ENCODE peak calls at places on chromosomes 6 and 20, in four cellular contexts. Y is fibroblast of the aortic adventitia; Q is CD8-positive, alpha-beta T cell; B is GM06990. E is an unnamed sample.

GRCh38 chr6:161272600-161273355 is 1.1 kb downstream of the AGPAT4 start:
- DNase-seq in Y (peak; percentile 49), Q (no peak), B (no peak), E (peak; percentile 86)

GRCh38 chr6:37155394-37156312 is 14.3 kb upstream of the PIM1 start:
- DNase-seq in Y (no peak), Q (no peak), B (peak; percentile 86), E (no peak)

GRCh38 chr6:82298012-82298411 is 50.5 kb upstream of the IBTK start:
- DNase-seq in Y (no peak), Q (no peak), B (no peak), E (no peak)

GRCh38 chr6:162468326-162468725 is 259.2 kb downstream of the PRKN start:
- DNase-seq in Y (no peak), Q (no peak), B (no peak), E (no peak)

GRCh38 chr20:32365560-32365959 is 7.4 kb downstream of the ASXL1 start:
- DNase-seq in Y (no peak), Q (no peak), B (no peak), E (no peak)

GRCh38 chr6:39964094-39964493 is 29.8 kb upstream of the MOCS1 start:
- DNase-seq in Y (no peak), Q (no peak), B (no peak), E (peak; percentile 10)

GRCh38 chr6:37433657-37434271 is 743 bp downstream of the CMTR1 start:
- DNase-seq in Y (peak; percentile 26), Q (peak; percentile 31), B (no peak), E (peak; percentile 10)

GRCh38 chr6:12585497-12585958 is 131.0 kb upstream of the PHACTR1 start:
- DNase-seq in Y (peak; percentile 78), Q (no peak), B (no peak), E (no peak)

DNA sequence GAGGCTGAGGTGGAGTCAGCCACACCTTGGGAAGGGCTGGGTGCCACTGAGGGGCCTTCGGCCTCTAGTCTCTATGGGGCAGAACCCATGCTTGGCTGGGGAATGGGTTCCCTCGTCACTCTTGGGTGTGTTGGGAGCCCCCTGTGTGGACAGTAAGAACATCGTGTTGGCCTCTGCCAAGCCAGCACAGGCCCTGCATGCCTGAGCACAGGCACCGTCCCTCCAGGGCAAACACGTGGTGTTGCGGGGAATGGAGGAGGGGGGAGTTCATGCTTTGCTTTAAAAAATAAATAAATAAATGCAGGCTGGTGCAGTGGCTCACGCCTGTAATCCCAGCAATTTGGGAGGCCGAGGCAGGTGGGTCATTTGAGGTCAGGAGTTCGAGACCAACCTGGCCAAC is 63.0 kb downstream of the EZR start:
- DNase-seq in Y (no peak), Q (no peak), B (no peak), E (no peak)
- TF ChIP-seq CTCF in Y (no peak), Q (no peak), B (no peak), E (no peak)

DNA sequence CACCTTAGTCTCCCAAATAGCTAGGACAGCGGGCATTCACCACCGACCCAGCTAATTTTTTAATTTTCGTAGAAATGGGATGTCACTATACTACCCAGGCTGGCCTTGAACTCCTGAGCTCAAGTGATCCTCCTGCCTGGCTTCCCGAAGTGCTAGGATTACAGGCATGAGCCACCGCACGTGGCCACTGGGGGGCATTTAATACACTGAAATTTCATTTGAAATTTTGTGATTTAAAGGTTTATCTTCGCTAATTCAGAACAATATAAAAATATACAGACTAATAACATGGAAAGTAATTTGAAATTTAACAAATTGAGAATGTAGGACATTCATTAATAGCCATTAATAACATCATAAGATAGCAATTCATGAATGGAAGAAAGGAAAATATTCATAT is 20.5 kb upstream of the TBC1D32 start:
- DNase-seq in Y (no peak), Q (no peak), B (no peak), E (peak; percentile 26)
- TF ChIP-seq CTCF in Y (peak; percentile 51), Q (peak; percentile 34), B (peak; percentile 35), E (peak; percentile 52)

DNA sequence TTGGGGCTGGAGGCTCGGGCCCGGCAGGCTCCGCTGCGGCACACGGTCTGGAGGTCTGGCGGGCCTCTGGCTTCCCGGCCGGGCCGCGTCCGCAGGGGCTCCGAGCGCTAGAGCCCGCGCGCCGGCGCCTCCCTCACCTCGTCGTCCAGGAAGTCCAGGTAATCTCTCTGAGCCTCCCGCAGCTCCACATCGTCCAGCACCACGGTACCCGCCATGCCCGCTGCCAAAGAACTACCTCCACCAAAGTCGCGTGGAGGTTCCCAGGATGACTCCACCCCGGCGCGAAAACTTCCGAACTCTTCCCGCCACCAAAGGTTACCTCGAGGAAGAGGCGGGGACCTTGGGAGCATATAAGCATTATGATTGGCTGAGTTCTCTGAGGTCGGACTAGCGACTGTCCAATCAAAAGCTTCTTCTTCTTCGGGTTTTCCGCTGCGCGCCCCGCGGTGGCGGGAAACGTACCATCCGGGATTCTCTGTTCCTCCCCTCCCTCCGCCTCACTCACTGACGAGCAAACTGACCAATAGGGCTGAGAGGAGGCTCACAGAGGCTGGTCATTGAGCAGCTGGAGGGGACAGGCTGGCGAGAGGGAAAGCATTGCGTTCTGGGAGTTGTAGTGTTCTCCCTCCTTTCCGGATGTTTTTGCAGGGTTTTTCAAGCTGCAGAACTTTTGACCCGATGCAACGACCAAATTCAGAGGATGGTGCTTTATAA is at the start of gene MCM3:
- DNase-seq in Y (peak; percentile 99), Q (peak; percentile 96), B (peak; percentile 99), E (peak; percentile 100)
- TF ChIP-seq CTCF in Y (peak; percentile 28), Q (no peak), B (no peak), E (no peak)

GRCh38 chr20:21099653-21100589 is 6.2 kb downstream of the LINC00237 start:
- DNase-seq in Y (peak; percentile 17), Q (peak; percentile 38), B (peak; percentile 52), E (peak; percentile 68)

GRCh38 chr20:21102252-21102609 is 3.9 kb downstream of the LINC00237 start:
- DNase-seq in Y (no peak), Q (no peak), B (no peak), E (peak; percentile 59)

GRCh38 chr20:21100590-21101452 is 5.3 kb downstream of the LINC00237 start:
- DNase-seq in Y (peak; percentile 46), Q (no peak), B (peak; percentile 39), E (peak; percentile 91)

GRCh38 chr20:21102691-21103311 is 3.4 kb downstream of the LINC00237 start:
- DNase-seq in Y (no peak), Q (peak; percentile 51), B (peak; percentile 38), E (peak; percentile 81)

DNA sequence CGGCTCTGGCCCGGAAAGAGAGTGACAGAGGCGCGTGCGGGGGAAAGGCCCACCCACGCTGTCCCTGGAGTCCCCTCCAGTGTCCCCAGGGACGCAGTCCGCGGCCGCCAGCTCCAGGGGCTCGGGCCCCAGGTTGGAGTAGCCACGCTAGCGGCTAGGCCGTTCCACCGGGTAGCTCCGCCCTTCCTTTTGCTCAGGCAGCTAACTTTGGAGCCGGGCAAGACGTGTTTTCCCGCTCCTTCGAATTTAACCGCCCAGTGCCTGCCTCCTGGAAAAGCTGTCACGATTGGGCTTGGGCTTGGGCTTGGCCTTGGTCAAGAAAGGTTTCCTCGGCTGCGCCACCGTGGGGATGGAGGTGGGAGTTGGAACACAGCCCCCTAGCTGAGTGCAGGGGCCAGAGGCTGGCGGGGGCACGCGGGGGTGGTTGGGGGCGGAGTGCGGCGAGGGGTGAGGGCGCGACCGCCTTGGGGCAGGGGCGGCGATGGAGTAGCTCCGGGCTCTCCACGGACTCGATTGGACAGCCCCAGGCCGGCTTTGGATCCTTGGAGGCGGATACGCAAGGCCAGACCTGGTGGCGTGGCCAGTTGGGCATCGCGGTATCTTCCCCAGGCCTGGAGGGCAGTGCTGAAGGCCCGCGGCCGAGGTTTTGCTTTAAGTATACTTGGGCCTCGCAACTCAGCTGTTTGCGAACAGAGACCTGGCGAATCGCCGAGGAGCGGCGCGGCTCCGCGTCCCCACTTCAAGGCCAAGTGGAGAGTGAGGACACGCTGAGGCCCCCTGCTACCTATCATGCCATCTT is 4.5 kb downstream of the LINC00237 start:
- DNase-seq in Y (no peak), Q (no peak), B (peak; percentile 30), E (peak; percentile 83)
- TF ChIP-seq CTCF in Y (no peak), Q (no peak), B (no peak), E (no peak)

GRCh38 chr20:37243076-37243936 is 18.3 kb downstream of the GHRH start:
- DNase-seq in Y (no peak), Q (no peak), B (no peak), E (peak; percentile 88)
- TF ChIP-seq CTCF in Y (no peak), Q (no peak), B (no peak), E (peak; percentile 62)

GRCh38 chr6:32116674-32117073 is 7.5 kb upstream of the TNXB start:
- DNase-seq in Y (no peak), Q (no peak), B (no peak), E (peak; percentile 63)
- TF ChIP-seq CTCF in Y (peak; percentile 46), Q (peak; percentile 37), B (peak; percentile 50), E (peak; percentile 46)

GRCh38 chr20:36399147-36399968 is 93.2 kb downstream of the DLGAP4 start:
- DNase-seq in Y (no peak), Q (peak; percentile 27), B (no peak), E (peak; percentile 98)
- TF ChIP-seq CTCF in Y (no peak), Q (no peak), B (peak; percentile 54), E (peak; percentile 93)

GRCh38 chr20:64084209-64085152 is at the start of gene LKAAEAR1:
- DNase-seq in Y (no peak), Q (no peak), B (no peak), E (peak; percentile 69)

GRCh38 chr20:64082821-64083379 is 1.3 kb downstream of the LKAAEAR1 start:
- DNase-seq in Y (no peak), Q (no peak), B (no peak), E (no peak)

GRCh38 chr20:64082126-64082638 is 2.0 kb downstream of the LKAAEAR1 start:
- DNase-seq in Y (no peak), Q (no peak), B (no peak), E (peak; percentile 44)

GRCh38 chr20:64081620-64081964 is 1.7 kb downstream of the OPRL1 start:
- DNase-seq in Y (no peak), Q (no peak), B (no peak), E (no peak)

GRCh38 chr20:64083380-64084208 is 604 bp downstream of the LKAAEAR1 start:
- DNase-seq in Y (peak; percentile 54), Q (peak; percentile 67), B (peak; percentile 73), E (peak; percentile 93)
- TF ChIP-seq CTCF in Y (peak; percentile 64), Q (peak; percentile 54), B (peak; percentile 67), E (peak; percentile 77)

GRCh38 chr6:34277763-34278112 is 28.9 kb upstream of the SMIM29 start:
- DNase-seq in Y (no peak), Q (no peak), B (no peak), E (no peak)
- TF ChIP-seq CTCF in Y (no peak), Q (no peak), B (no peak), E (no peak)

GRCh38 chr20:59745716-59746115 is 141.4 kb downstream of the PHACTR3 start:
- DNase-seq in Y (no peak), Q (no peak), B (no peak), E (no peak)

GRCh38 chr20:59745201-59745600 is 140.9 kb downstream of the PHACTR3 start:
- DNase-seq in Y (no peak), Q (no peak), B (no peak), E (no peak)

GRCh38 chr20:59747671-59748515 is 143.6 kb downstream of the PHACTR3 start:
- DNase-seq in Y (no peak), Q (no peak), B (no peak), E (peak; percentile 33)

GRCh38 chr20:59744756-59745155 is 140.4 kb downstream of the PHACTR3 start:
- DNase-seq in Y (no peak), Q (no peak), B (no peak), E (no peak)

DNA sequence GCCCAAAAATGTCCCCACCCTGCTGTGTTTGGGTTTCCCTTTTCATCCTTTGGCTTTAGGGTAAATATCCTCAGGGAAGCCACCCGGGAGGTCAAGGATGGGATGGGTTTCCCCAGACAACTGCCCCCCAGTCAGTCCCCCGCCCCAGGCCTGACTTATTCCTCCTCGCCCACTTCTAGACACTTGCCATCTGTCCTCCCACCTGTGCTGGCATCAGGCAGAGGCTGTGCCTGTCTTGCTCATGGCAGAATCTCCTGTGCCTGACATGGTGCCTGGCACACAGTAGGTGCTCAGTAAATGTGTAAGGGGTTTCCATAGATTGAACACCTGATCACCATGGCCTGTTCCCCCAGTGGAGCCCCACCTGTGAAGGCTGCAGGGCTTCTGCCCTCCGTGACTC is 141.8 kb downstream of the PHACTR3 start:
- DNase-seq in Y (no peak), Q (no peak), B (no peak), E (no peak)
- TF ChIP-seq CTCF in Y (no peak), Q (no peak), B (no peak), E (no peak)